ENCODE peak calls at places on chromosomes 3 and 15, in eight cellular contexts. One of them, this sample, is unnamed.
A peak's percentile ranks its signal among the peaks of the same experiment; 100 is the strongest.

GRCh38 chr3:181660337-181660736 is 51.4 kb upstream of the SOX2 start:
- DNase-seq in cardiac fibroblast: no peak
- DNase-seq in T1000: no peak
- DNase-seq in EL: no peak
- DNase-seq in GM19239: no peak
- DNase-seq in ecto neural progenitor cell: no peak
- DNase-seq in osteocyte: no peak
- DNase-seq in B cell: no peak
- DNase-seq in this sample: no peak

GRCh38 chr3:171309906-171310359 is 150.3 kb downstream of the TNIK start:
- DNase-seq in EL: peak; percentile 75
- DNase-seq in osteocyte: no peak
- DNase-seq in cardiac fibroblast: peak; percentile 72
- DNase-seq in B cell: no peak
- DNase-seq in ecto neural progenitor cell: no peak
- DNase-seq in GM19239: no peak
- DNase-seq in T1000: no peak
- DNase-seq in this sample: peak; percentile 60

GRCh38 chr3:118187221-118187620 is 847.4 kb downstream of the IGSF11 start:
- DNase-seq in B cell: no peak
- DNase-seq in cardiac fibroblast: no peak
- DNase-seq in GM19239: no peak
- DNase-seq in osteocyte: no peak
- DNase-seq in ecto neural progenitor cell: no peak
- DNase-seq in EL: no peak
- DNase-seq in T1000: no peak
- DNase-seq in this sample: no peak

GRCh38 chr3:128730521-128730920 is 4.5 kb downstream of the RAB7A start:
- DNase-seq in B cell: no peak
- DNase-seq in osteocyte: no peak
- DNase-seq in T1000: no peak
- DNase-seq in GM19239: no peak
- DNase-seq in ecto neural progenitor cell: no peak
- DNase-seq in cardiac fibroblast: peak; percentile 8
- DNase-seq in EL: no peak
- DNase-seq in this sample: no peak

GRCh38 chr3:12890610-12891390 is 49.4 kb upstream of the RPL32 start:
- DNase-seq in T1000: no peak
- DNase-seq in cardiac fibroblast: no peak
- DNase-seq in GM19239: no peak
- DNase-seq in B cell: no peak
- DNase-seq in ecto neural progenitor cell: no peak
- DNase-seq in EL: no peak
- DNase-seq in osteocyte: no peak
- DNase-seq in this sample: peak; percentile 15

GRCh38 chr3:129439381-129439816 is 349 bp downstream of the MBD4 start:
- DNase-seq in EL: peak; percentile 40
- DNase-seq in B cell: peak; percentile 53
- DNase-seq in T1000: no peak
- DNase-seq in ecto neural progenitor cell: no peak
- DNase-seq in osteocyte: no peak
- DNase-seq in cardiac fibroblast: no peak
- DNase-seq in GM19239: no peak
- DNase-seq in this sample: peak; percentile 45

GRCh38 chr3:111747490-111747889 is 111.6 kb upstream of the PHLDB2 start:
- DNase-seq in EL: peak; percentile 60
- DNase-seq in B cell: no peak
- DNase-seq in osteocyte: no peak
- DNase-seq in ecto neural progenitor cell: no peak
- DNase-seq in cardiac fibroblast: peak; percentile 34
- DNase-seq in GM19239: no peak
- DNase-seq in T1000: peak; percentile 13
- DNase-seq in this sample: peak; percentile 54

GRCh38 chr3:128567705-128568356 is 74.8 kb upstream of the GATA2 start:
- DNase-seq in cardiac fibroblast: no peak
- DNase-seq in T1000: no peak
- DNase-seq in ecto neural progenitor cell: no peak
- DNase-seq in EL: no peak
- DNase-seq in GM19239: no peak
- DNase-seq in B cell: no peak
- DNase-seq in osteocyte: no peak
- DNase-seq in this sample: no peak

GRCh38 chr3:102348904-102349303 is 85.9 kb upstream of the ZPLD1 start:
- DNase-seq in ecto neural progenitor cell: no peak
- DNase-seq in GM19239: no peak
- DNase-seq in B cell: no peak
- DNase-seq in osteocyte: no peak
- DNase-seq in T1000: no peak
- DNase-seq in EL: no peak
- DNase-seq in cardiac fibroblast: no peak
- DNase-seq in this sample: no peak

GRCh38 chr15:78065284-78065872 is 12.1 kb downstream of the TBC1D2B start:
- DNase-seq in B cell: no peak
- DNase-seq in T1000: peak; percentile 67
- DNase-seq in EL: peak; percentile 99
- DNase-seq in osteocyte: peak; percentile 87
- DNase-seq in ecto neural progenitor cell: no peak
- DNase-seq in GM19239: no peak
- DNase-seq in cardiac fibroblast: peak; percentile 98
- DNase-seq in this sample: peak; percentile 91

GRCh38 chr3:30668051-30668609 is 61.7 kb downstream of the TGFBR2 start:
- DNase-seq in osteocyte: no peak
- DNase-seq in GM19239: no peak
- DNase-seq in T1000: no peak
- DNase-seq in cardiac fibroblast: no peak
- DNase-seq in ecto neural progenitor cell: no peak
- DNase-seq in B cell: no peak
- DNase-seq in EL: no peak
- DNase-seq in this sample: no peak

GRCh38 chr3:149343951-149344350 is 10.5 kb upstream of the TM4SF18 start:
- DNase-seq in osteocyte: no peak
- DNase-seq in ecto neural progenitor cell: no peak
- DNase-seq in T1000: no peak
- DNase-seq in B cell: no peak
- DNase-seq in EL: no peak
- DNase-seq in GM19239: no peak
- DNase-seq in cardiac fibroblast: no peak
- DNase-seq in this sample: no peak

GRCh38 chr15:42267286-42267685 is 5.7 kb upstream of the GANC start:
- DNase-seq in ecto neural progenitor cell: no peak
- DNase-seq in T1000: no peak
- DNase-seq in EL: peak; percentile 3
- DNase-seq in osteocyte: no peak
- DNase-seq in B cell: no peak
- DNase-seq in GM19239: no peak
- DNase-seq in cardiac fibroblast: peak; percentile 26
- DNase-seq in this sample: no peak

GRCh38 chr3:18354706-18355105 is 70.4 kb downstream of the SATB1 start:
- DNase-seq in GM19239: no peak
- DNase-seq in ecto neural progenitor cell: no peak
- DNase-seq in T1000: no peak
- DNase-seq in EL: no peak
- DNase-seq in osteocyte: no peak
- DNase-seq in B cell: no peak
- DNase-seq in cardiac fibroblast: no peak
- DNase-seq in this sample: no peak

GRCh38 chr3:51681453-51681852 is 10.4 kb downstream of the TEX264 start:
- DNase-seq in cardiac fibroblast: peak; percentile 56
- DNase-seq in B cell: no peak
- DNase-seq in EL: peak; percentile 44
- DNase-seq in ecto neural progenitor cell: no peak
- DNase-seq in osteocyte: no peak
- DNase-seq in T1000: no peak
- DNase-seq in GM19239: no peak
- DNase-seq in this sample: no peak

GRCh38 chr3:49341996-49342395 is 2.1 kb upstream of the USP4 start:
- DNase-seq in T1000: no peak
- DNase-seq in osteocyte: no peak
- DNase-seq in cardiac fibroblast: no peak
- DNase-seq in B cell: no peak
- DNase-seq in EL: no peak
- DNase-seq in ecto neural progenitor cell: no peak
- DNase-seq in GM19239: no peak
- DNase-seq in this sample: no peak

GRCh38 chr3:112491373-112491772 is 7.9 kb downstream of the BTLA start:
- DNase-seq in osteocyte: no peak
- DNase-seq in B cell: no peak
- DNase-seq in cardiac fibroblast: no peak
- DNase-seq in ecto neural progenitor cell: no peak
- DNase-seq in GM19239: no peak
- DNase-seq in T1000: no peak
- DNase-seq in EL: no peak
- DNase-seq in this sample: no peak

GRCh38 chr3:123658860-123659221 is 74.0 kb upstream of the HACD2 start:
- DNase-seq in B cell: no peak
- DNase-seq in GM19239: no peak
- DNase-seq in osteocyte: no peak
- DNase-seq in T1000: no peak
- DNase-seq in ecto neural progenitor cell: no peak
- DNase-seq in cardiac fibroblast: peak; percentile 27
- DNase-seq in EL: no peak
- DNase-seq in this sample: no peak

GRCh38 chr15:20340331-20340811 is 201.2 kb downstream of the GOLGA6L6 start:
- DNase-seq in osteocyte: peak; percentile 100
- DNase-seq in EL: no peak
- DNase-seq in cardiac fibroblast: peak; percentile 13
- DNase-seq in B cell: peak; percentile 48
- DNase-seq in ecto neural progenitor cell: peak; percentile 88
- DNase-seq in GM19239: peak; percentile 64
- DNase-seq in T1000: no peak
- DNase-seq in this sample: peak; percentile 46

GRCh38 chr15:45458746-45459403 is 63.7 kb downstream of the SLC30A4 start:
- DNase-seq in GM19239: peak; percentile 43
- DNase-seq in T1000: no peak
- DNase-seq in ecto neural progenitor cell: peak; percentile 77
- DNase-seq in osteocyte: no peak
- DNase-seq in cardiac fibroblast: peak; percentile 59
- DNase-seq in B cell: peak; percentile 52
- DNase-seq in EL: peak; percentile 63
- DNase-seq in this sample: peak; percentile 59

GRCh38 chr3:134453631-134454030 is 32.2 kb downstream of the ANAPC13 start:
- DNase-seq in cardiac fibroblast: no peak
- DNase-seq in ecto neural progenitor cell: no peak
- DNase-seq in osteocyte: peak; percentile 38
- DNase-seq in B cell: no peak
- DNase-seq in T1000: no peak
- DNase-seq in EL: no peak
- DNase-seq in GM19239: no peak
- DNase-seq in this sample: no peak

GRCh38 chr3:192365571-192365970 is 361.8 kb downstream of the FGF12 start:
- DNase-seq in osteocyte: no peak
- DNase-seq in EL: no peak
- DNase-seq in T1000: no peak
- DNase-seq in cardiac fibroblast: no peak
- DNase-seq in ecto neural progenitor cell: no peak
- DNase-seq in B cell: no peak
- DNase-seq in GM19239: no peak
- DNase-seq in this sample: no peak

GRCh38 chr3:128113817-128114794 is 9.5 kb downstream of the RUVBL1 start:
- DNase-seq in ecto neural progenitor cell: no peak
- DNase-seq in T1000: no peak
- DNase-seq in GM19239: no peak
- DNase-seq in osteocyte: no peak
- DNase-seq in EL: no peak
- DNase-seq in B cell: no peak
- DNase-seq in cardiac fibroblast: no peak
- DNase-seq in this sample: no peak

This sample was measured in Daoy.